ENCODE peak calls at places on chromosome 3, in four cellular contexts. H, E, R and V are unnamed samples. For H3K4me1, the result is how much of the 10 kb centered on the place peaks cover.

GRCh38 chr3:160312014-160312624 is 86.9 kb downstream of the C3orf80 start:
- DNase-seq in H (no peak), E (no peak), R (no peak), V (no peak)

GRCh38 chr3:113514265-113514769 is 639 bp downstream of the SPICE1 start:
- DNase-seq in H (no peak), E (no peak), R (no peak), V (no peak)

GRCh38 chr3:184230603-184231528 is 1.5 kb downstream of the VWA5B2 start:
- DNase-seq in H (no peak), E (peak), R (peak), V (peak)

GRCh38 chr3:195005759-195006555 is 265.0 kb downstream of the XXYLT1 start:
- DNase-seq in H (no peak), E (no peak), R (no peak), V (no peak)

GRCh38 chr3:36700537-36701248 is 63.7 kb downstream of the DCLK3 start:
- DNase-seq in H (peak), E (no peak), R (peak), V (peak)

GRCh38 chr3:139326707-139327106 is 17.1 kb upstream of the MRPS22 start:
- DNase-seq in H (no peak), E (no peak), R (no peak), V (no peak)

GRCh38 chr3:3998140-3998977 is 199.1 kb downstream of the LRRN1 start:
- DNase-seq in H (peak), E (no peak), R (peak), V (peak)

GRCh38 chr3:27666277-27666676 is 55.8 kb downstream of the EOMES start:
- DNase-seq in H (no peak), E (no peak), R (no peak), V (no peak)

GRCh38 chr3:61730577-61731231 is 169.3 kb downstream of the PTPRG start:
- DNase-seq in H (no peak), E (no peak), R (no peak), V (no peak)

GRCh38 chr3:197499427-197499826 is 56.3 kb downstream of the BDH1 start:
- DNase-seq in H (no peak), E (no peak), R (no peak), V (peak)

GRCh38 chr3:31966978-31967592 is 14.0 kb downstream of the OSBPL10 start:
- DNase-seq in H (no peak), E (no peak), R (no peak), V (no peak)

GRCh38 chr3:56725175-56725574 is 42.1 kb upstream of the TASOR start:
- DNase-seq in H (peak), E (no peak), R (no peak), V (peak)

GRCh38 chr3:122074621-122075265 is 19.6 kb downstream of the CD86 start:
- DNase-seq in H (no peak), E (no peak), R (peak), V (no peak)

GRCh38 chr3:55160241-55160877 is 232.5 kb upstream of the LRTM1 start:
- DNase-seq in H (no peak), E (peak), R (peak), V (peak)

GRCh38 chr3:23921052-23921511 is 4.2 kb downstream of the RPL15 start:
- DNase-seq in H (no peak), E (no peak), R (no peak), V (no peak)

GRCh38 chr3:62644493-62644892 is 230.7 kb downstream of the CADPS start:
- DNase-seq in H (no peak), E (no peak), R (no peak), V (no peak)

GRCh38 chr3:193776626-193777025 is 183.6 kb downstream of the OPA1 start:
- DNase-seq in H (no peak), E (no peak), R (no peak), V (no peak)

GRCh38 chr3:187264051-187264450 is 27.5 kb downstream of the MASP1 start:
- DNase-seq in H (no peak), E (no peak), R (no peak), V (peak)

GRCh38 chr3:114856867-114857266 is 290.2 kb downstream of the ZBTB20 start:
- DNase-seq in H (no peak), E (no peak), R (no peak), V (no peak)

GRCh38 chr3:138493804-138494606 is 59.6 kb downstream of the ESYT3 start:
- DNase-seq in H (no peak), E (no peak), R (no peak), V (no peak)

GRCh38 chr3:141413387-141414140 is 45.3 kb downstream of the ZBTB38 start:
- DNase-seq in H (no peak), E (no peak), R (no peak), V (no peak)

GRCh38 chr3:143002727-143003126 is 1.4 kb downstream of the U2SURP start:
- DNase-seq in H (no peak), E (no peak), R (no peak), V (no peak)

GRCh38 chr3:154095832-154096421 is 25.3 kb upstream of the ARHGEF26 start:
- DNase-seq in H (no peak), E (no peak), R (no peak), V (peak)

GRCh38 chr3:17039579-17039978 is 154.8 kb downstream of the PLCL2 start:
- DNase-seq in H (no peak), E (no peak), R (no peak), V (peak)

GRCh38 chr3:17038900-17039545 is 154.3 kb downstream of the PLCL2 start:
- DNase-seq in H (no peak), E (no peak), R (no peak), V (no peak)

GRCh38 chr3:17040322-17040721 is 155.6 kb downstream of the PLCL2 start:
- DNase-seq in H (no peak), E (no peak), R (no peak), V (no peak)

GRCh38 chr3:17041009-17041408 is 156.3 kb downstream of the PLCL2 start:
- DNase-seq in H (no peak), E (no peak), R (no peak), V (peak)

GRCh38 chr3:17038141-17038540 is 153.4 kb downstream of the PLCL2 start:
- DNase-seq in H (no peak), E (no peak), R (no peak), V (no peak)
- H3K4me1 ChIP-seq in H (under half), E (under half), R (under half), V (under half)

GRCh38 chr3:12559520-12559919 is 2.6 kb downstream of the MKRN2 start:
- DNase-seq in H (no peak), E (no peak), R (no peak), V (no peak)
- H3K4me3 ChIP-seq in H (no peak), E (no peak), R (no peak), V (no peak)

GRCh38 chr3:14412831-14413380 is 10.5 kb downstream of the SLC6A6 start:
- DNase-seq in H (no peak), E (no peak), R (no peak), V (no peak)

GRCh38 chr3:14413381-14414071 is 11.1 kb downstream of the SLC6A6 start:
- DNase-seq in H (no peak), E (no peak), R (no peak), V (no peak)

GRCh38 chr3:14411166-14411526 is 8.7 kb downstream of the SLC6A6 start:
- DNase-seq in H (no peak), E (peak), R (peak), V (no peak)

GRCh38 chr3:14410501-14411165 is 8.2 kb downstream of the SLC6A6 start:
- DNase-seq in H (no peak), E (peak), R (no peak), V (no peak)

DNA sequence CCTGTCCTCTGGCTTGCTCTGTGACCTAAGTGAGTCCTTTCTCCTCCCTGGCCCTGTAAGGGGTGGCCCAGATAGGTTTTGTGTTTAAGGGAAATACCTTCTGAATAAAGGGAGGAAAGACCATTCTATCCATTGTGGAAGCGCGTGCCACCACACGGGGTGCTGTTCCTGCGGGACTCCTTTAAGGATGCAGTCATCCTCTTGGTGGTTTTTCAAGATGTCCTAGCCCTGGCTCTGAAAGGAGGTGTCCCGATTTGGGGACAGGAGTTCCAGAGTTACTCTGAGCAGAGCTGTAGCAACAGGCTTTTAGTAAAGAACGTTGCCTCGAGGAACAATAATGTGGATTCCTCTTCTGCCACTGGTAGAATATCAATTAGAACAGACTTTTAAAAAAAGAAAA is 9.6 kb downstream of the SLC6A6 start:
- DNase-seq in H (no peak), E (no peak), R (no peak), V (no peak)
- H3K4me1 ChIP-seq in H (under half), E (half or more), R (under half), V (under half)

DNA sequence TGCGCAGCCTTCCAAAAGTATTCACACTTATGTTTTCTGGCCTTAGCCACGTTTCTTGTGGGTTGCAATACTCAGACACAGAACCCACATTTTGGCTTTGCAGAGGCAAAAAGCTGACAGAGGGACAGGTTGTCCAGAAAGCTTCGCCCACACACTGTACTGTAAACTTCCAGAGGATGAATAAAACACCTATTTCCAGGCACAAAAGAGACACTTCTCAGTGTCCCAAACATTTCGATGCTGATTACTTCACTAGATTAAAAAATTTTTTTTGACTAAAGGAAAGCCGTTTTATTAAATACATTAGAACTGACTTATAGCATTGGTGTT is 28.0 kb upstream of the KCTD6 start:
- DNase-seq in H (no peak), E (no peak), R (no peak), V (no peak)
- H3K4me3 ChIP-seq in H (no peak), E (no peak), R (no peak), V (no peak)

GRCh38 chr3:48013288-48013980 is 2.8 kb downstream of the MAP4 start:
- DNase-seq in H (no peak), E (peak), R (peak), V (peak)

GRCh38 chr3:48012659-48013058 is 3.6 kb downstream of the MAP4 start:
- DNase-seq in H (no peak), E (no peak), R (no peak), V (no peak)

GRCh38 chr3:48016336-48016973 is at the start of gene MAP4:
- DNase-seq in H (no peak), E (no peak), R (no peak), V (no peak)

GRCh38 chr3:48015451-48016182 is 599 bp downstream of the MAP4 start:
- DNase-seq in H (no peak), E (no peak), R (peak), V (peak)

GRCh38 chr3:48014358-48014757 is 1.9 kb downstream of the MAP4 start:
- DNase-seq in H (no peak), E (no peak), R (no peak), V (no peak)
- H3K4me1 ChIP-seq in H (under half), E (half or more), R (half or more), V (under half)

DNA sequence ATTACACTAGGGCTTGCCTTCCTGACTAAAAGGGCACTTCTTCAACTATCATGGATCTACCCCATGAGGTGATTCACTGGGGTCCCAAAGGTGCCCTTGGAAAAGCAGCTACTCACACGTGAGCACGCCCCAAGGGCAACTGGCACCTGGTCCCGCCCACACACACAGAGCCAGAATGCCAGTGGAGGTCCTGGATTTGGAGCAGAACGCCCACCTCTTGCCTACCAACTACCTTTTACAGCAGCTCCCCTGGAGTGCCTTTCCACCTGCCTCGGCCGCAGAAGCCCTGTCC is 1.8 kb upstream of the CTDSPL start:
- DNase-seq in H (no peak), E (no peak), R (no peak), V (no peak)
- H3K4me3 ChIP-seq in H (peak), E (no peak), R (no peak), V (no peak)

GRCh38 chr3:11476814-11477213 is 166.9 kb downstream of the VGLL4 start:
- DNase-seq in H (no peak), E (no peak), R (no peak), V (peak)
- H3K4me1 ChIP-seq in H (under half), E (half or more), R (under half), V (under half)